ENCODE peak calls at places on chromosome 13, in ten cellular contexts. V is mucosa of descending colon; J is CD4-positive, CD25-positive, alpha-beta regulatory T cell; B is HS-5; E is AG04450; D is ACHN; I is stimulated activated CD8-positive, alpha-beta memory T cell treated with anti-CD3 and anti-CD28 coated beads, Interleukin-4, amount 100 ng/mL, for 1 hour; S is WTC11; L is T-helper 9 cell; P is GM23248. O is an unnamed sample.

GRCh38 chr13:113804017-113804702 is 45.1 kb downstream of the TMEM255B start:
- DNase-seq in V (no peak), J (no peak), B (no peak), E (no peak), D (peak), I (no peak), S (peak), L (no peak), P (no peak), O (no peak)

GRCh38 chr13:26485786-26486185 is 71.7 kb upstream of the WASF3 start:
- DNase-seq in V (no peak), J (no peak), B (no peak), E (no peak), D (no peak), I (no peak), S (no peak), L (no peak), P (peak), O (no peak)

GRCh38 chr13:65679240-65679639 is 1550.9 kb downstream of the PCDH9 start:
- DNase-seq in V (no peak), J (no peak), B (no peak), E (no peak), D (no peak), I (no peak), S (no peak), L (no peak), P (no peak), O (no peak)

GRCh38 chr13:44313674-44314073 is 60.0 kb upstream of the SERP2 start:
- DNase-seq in V (no peak), J (no peak), B (peak), E (no peak), D (peak), I (no peak), S (no peak), L (no peak), P (peak), O (no peak)

GRCh38 chr13:36297259-36297599 is 385 bp downstream of the CCDC169 start:
- DNase-seq in V (no peak), J (no peak), B (no peak), E (no peak), D (peak), I (no peak), S (no peak), L (no peak), P (peak), O (no peak)

GRCh38 chr13:75723927-75724326 is 87.8 kb downstream of the LMO7 start:
- DNase-seq in V (no peak), J (no peak), B (no peak), E (no peak), D (no peak), I (no peak), S (no peak), L (no peak), P (no peak), O (no peak)

GRCh38 chr13:83378901-83379300 is 503.4 kb downstream of the SLITRK1 start:
- DNase-seq in V (no peak), J (no peak), B (no peak), E (no peak), D (no peak), I (no peak), S (no peak), L (no peak), P (peak), O (no peak)

GRCh38 chr13:47408546-47409319 is 511.9 kb upstream of the HTR2A start:
- DNase-seq in V (no peak), J (no peak), B (no peak), E (no peak), D (no peak), I (no peak), S (no peak), L (no peak), P (no peak), O (no peak)

GRCh38 chr13:27264181-27264580 is 6.4 kb upstream of the RASL11A start:
- DNase-seq in V (no peak), J (no peak), B (no peak), E (peak), D (no peak), I (no peak), S (no peak), L (no peak), P (peak), O (peak)

GRCh38 chr13:75250526-75251183 is 231.3 kb downstream of the TBC1D4 start:
- DNase-seq in V (no peak), J (no peak), B (no peak), E (peak), D (no peak), I (no peak), S (no peak), L (no peak), P (peak), O (no peak)

GRCh38 chr13:28730762-28731161 is 12.0 kb upstream of the SLC46A3 start:
- DNase-seq in V (no peak), J (no peak), B (no peak), E (no peak), D (no peak), I (no peak), S (no peak), L (no peak), P (no peak), O (no peak)

GRCh38 chr13:71499944-71500514 is 367.0 kb downstream of the DACH1 start:
- DNase-seq in V (no peak), J (no peak), B (no peak), E (no peak), D (no peak), I (no peak), S (no peak), L (no peak), P (no peak), O (no peak)

GRCh38 chr13:48437381-48437780 is 24.5 kb upstream of the LPAR6 start:
- DNase-seq in V (no peak), J (peak), B (no peak), E (no peak), D (peak), I (no peak), S (no peak), L (no peak), P (no peak), O (no peak)

GRCh38 chr13:47809411-47809810 is 191.7 kb downstream of the SUCLA2 start:
- DNase-seq in V (no peak), J (no peak), B (no peak), E (no peak), D (no peak), I (no peak), S (no peak), L (no peak), P (no peak), O (no peak)

GRCh38 chr13:29362849-29363604 is 232.5 kb downstream of the SLC7A1 start:
- DNase-seq in V (no peak), J (peak), B (no peak), E (peak), D (peak), I (no peak), S (peak), L (peak), P (peak), O (peak)

GRCh38 chr13:79548886-79549285 is 67.9 kb downstream of the NDFIP2 start:
- DNase-seq in V (no peak), J (no peak), B (no peak), E (no peak), D (peak), I (no peak), S (no peak), L (no peak), P (no peak), O (no peak)

GRCh38 chr13:99990045-99990977 is 8.7 kb downstream of the ZIC2 start:
- DNase-seq in V (no peak), J (no peak), B (no peak), E (no peak), D (no peak), I (no peak), S (peak), L (no peak), P (no peak), O (peak)

GRCh38 chr13:110403721-110404120 is 96.6 kb downstream of the COL4A2 start:
- DNase-seq in V (no peak), J (no peak), B (no peak), E (no peak), D (no peak), I (no peak), S (no peak), L (no peak), P (peak), O (no peak)

GRCh38 chr13:51276684-51277083 is 54.5 kb downstream of the FAM124A start:
- DNase-seq in V (no peak), J (no peak), B (no peak), E (no peak), D (no peak), I (no peak), S (no peak), L (no peak), P (no peak), O (no peak)

GRCh38 chr13:94054159-94054558 is 425.3 kb downstream of the DCT start:
- DNase-seq in V (no peak), J (no peak), B (no peak), E (no peak), D (no peak), I (no peak), S (no peak), L (no peak), P (no peak), O (no peak)

GRCh38 chr13:77330009-77330471 is 3.1 kb upstream of the MYCBP2 start:
- DNase-seq in V (no peak), J (no peak), B (no peak), E (no peak), D (peak), I (no peak), S (no peak), L (no peak), P (peak), O (no peak)

GRCh38 chr13:31827707-31828106 is 88.4 kb downstream of the RXFP2 start:
- DNase-seq in V (no peak), J (no peak), B (no peak), E (no peak), D (no peak), I (no peak), S (no peak), L (no peak), P (no peak), O (no peak)

GRCh38 chr13:28392428-28392827 is 102.5 kb downstream of the FLT1 start:
- DNase-seq in V (no peak), J (no peak), B (no peak), E (no peak), D (no peak), I (no peak), S (no peak), L (no peak), P (peak), O (no peak)

GRCh38 chr13:36096411-36097184 is 34.6 kb downstream of the DCLK1 start:
- DNase-seq in V (no peak), J (no peak), B (no peak), E (no peak), D (peak), I (no peak), S (no peak), L (no peak), P (peak), O (no peak)

GRCh38 chr13:34435338-34435737 is 506.7 kb upstream of the NBEA start:
- DNase-seq in V (no peak), J (no peak), B (no peak), E (no peak), D (peak), I (no peak), S (no peak), L (no peak), P (peak), O (no peak)

GRCh38 chr13:39811051-39811450 is 155.6 kb downstream of the COG6 start:
- DNase-seq in V (no peak), J (no peak), B (no peak), E (no peak), D (no peak), I (no peak), S (no peak), L (no peak), P (no peak), O (no peak)

GRCh38 chr13:51618626-51619025 is 34.4 kb downstream of the WDFY2 start:
- DNase-seq in V (no peak), J (no peak), B (no peak), E (no peak), D (no peak), I (no peak), S (no peak), L (no peak), P (no peak), O (no peak)

GRCh38 chr13:113064534-113065405 is 40.8 kb upstream of the F7 start:
- DNase-seq in V (peak), J (no peak), B (peak), E (no peak), D (peak), I (no peak), S (no peak), L (no peak), P (peak), O (no peak)

GRCh38 chr13:31765441-31765840 is 26.1 kb downstream of the RXFP2 start:
- DNase-seq in V (no peak), J (no peak), B (no peak), E (peak), D (no peak), I (no peak), S (no peak), L (no peak), P (peak), O (no peak)

GRCh38 chr13:19185086-19185864 is 3.7 kb upstream of the TUBA3C start:
- DNase-seq in V (no peak), J (no peak), B (no peak), E (no peak), D (no peak), I (no peak), S (no peak), L (no peak), P (no peak), O (no peak)

GRCh38 chr13:100941377-100941776 is 266.8 kb upstream of the TMTC4 start:
- DNase-seq in V (no peak), J (no peak), B (no peak), E (no peak), D (no peak), I (no peak), S (no peak), L (no peak), P (no peak), O (no peak)

GRCh38 chr13:32881074-32881791 is 135.0 kb upstream of the KL start:
- DNase-seq in V (no peak), J (no peak), B (no peak), E (no peak), D (no peak), I (no peak), S (no peak), L (no peak), P (peak), O (peak)

GRCh38 chr13:39417131-39417530 is 185.9 kb downstream of the LHFPL6 start:
- DNase-seq in V (no peak), J (no peak), B (no peak), E (no peak), D (peak), I (no peak), S (peak), L (no peak), P (peak), O (peak)

GRCh38 chr13:73602295-73602694 is 531.9 kb downstream of the KLF12 start:
- DNase-seq in V (no peak), J (no peak), B (no peak), E (no peak), D (no peak), I (no peak), S (no peak), L (no peak), P (peak), O (no peak)

GRCh38 chr13:24842533-24843278 is 78.7 kb downstream of the RNF17 start:
- DNase-seq in V (no peak), J (no peak), B (no peak), E (no peak), D (peak), I (no peak), S (no peak), L (no peak), P (peak), O (no peak)

GRCh38 chr13:110431425-110431824 is 124.3 kb downstream of the COL4A2 start:
- DNase-seq in V (no peak), J (no peak), B (no peak), E (no peak), D (no peak), I (no peak), S (no peak), L (no peak), P (no peak), O (no peak)

GRCh38 chr13:46113596-46113995 is 8.8 kb upstream of the CPB2 start:
- DNase-seq in V (no peak), J (no peak), B (no peak), E (no peak), D (no peak), I (no peak), S (no peak), L (no peak), P (peak), O (no peak)

GRCh38 chr13:64428196-64428595 is 2801.9 kb downstream of the PCDH9 start:
- DNase-seq in V (no peak), J (no peak), B (no peak), E (peak), D (no peak), I (no peak), S (no peak), L (no peak), P (no peak), O (no peak)

GRCh38 chr13:64186503-64186902 is 2770.9 kb upstream of the PCDH20 start:
- DNase-seq in V (no peak), J (no peak), B (no peak), E (no peak), D (no peak), I (no peak), S (no peak), L (no peak), P (no peak), O (no peak)

O was measured in NCI-H146.